ENCODE peak calls at places on chromosomes 12 and 14, in five cellular contexts. A is psoas muscle; P is fibroblast of the conjunctiva; Q is stimulated activated CD4-positive, alpha-beta T cell treated with anti-CD3 and anti-CD28 coated beads, TNF-alpha, amount 100 ng/mL, for 1 hour; Z is activated naive CD8-positive, alpha-beta T cell treated with anti-CD3 and anti-CD28 coated beads for 36 hours. X is an unnamed sample.

GRCh38 chr12:80702889-80703605 is 4.4 kb upstream of the MYF6 start:
- DNase-seq in A (no peak), P (peak), Q (no peak), Z (no peak), X (no peak)

GRCh38 chr14:19878029-19878642 is 3.2 kb downstream of the OR4K2 start:
- DNase-seq in A (no peak), P (no peak), Q (no peak), Z (no peak), X (no peak)

GRCh38 chr12:124463341-124463861 is 104.0 kb downstream of the NCOR2 start:
- DNase-seq in A (no peak), P (no peak), Q (no peak), Z (no peak), X (no peak)

GRCh38 chr14:55645148-55645547 is 65.1 kb downstream of the KTN1 start:
- DNase-seq in A (no peak), P (no peak), Q (no peak), Z (no peak), X (no peak)

GRCh38 chr12:114123108-114123507 is 157.0 kb upstream of the RBM19 start:
- DNase-seq in A (no peak), P (no peak), Q (no peak), Z (no peak), X (no peak)

GRCh38 chr14:74977164-74977900 is 21.9 kb upstream of the PGF start:
- DNase-seq in A (no peak), P (no peak), Q (no peak), Z (no peak), X (no peak)

GRCh38 chr14:31205681-31206535 is 1.7 kb downstream of the HECTD1 start:
- DNase-seq in A (no peak), P (peak), Q (no peak), Z (no peak), X (peak)

GRCh38 chr12:30847259-30847658 is 79.3 kb upstream of the TSPAN11 start:
- DNase-seq in A (no peak), P (peak), Q (no peak), Z (no peak), X (no peak)

GRCh38 chr12:26750531-26751171 is 82.3 kb downstream of the ITPR2 start:
- DNase-seq in A (no peak), P (no peak), Q (no peak), Z (no peak), X (no peak)

GRCh38 chr14:85987292-85987691 is 457.3 kb downstream of the FLRT2 start:
- DNase-seq in A (no peak), P (no peak), Q (no peak), Z (no peak), X (no peak)

GRCh38 chr14:95229749-95230148 is 72.4 kb upstream of the DICER1 start:
- DNase-seq in A (no peak), P (no peak), Q (no peak), Z (no peak), X (no peak)

GRCh38 chr14:55077155-55077554 is 25.7 kb downstream of the MAPK1IP1L start:
- DNase-seq in A (no peak), P (no peak), Q (no peak), Z (peak), X (no peak)

GRCh38 chr12:1473418-1473817 is 121.0 kb downstream of the FBXL14 start:
- DNase-seq in A (no peak), P (no peak), Q (no peak), Z (peak), X (no peak)